ENCODE peak calls at places on chromosomes 11 and 22, in eight cellular contexts. One of them, this sample, is unnamed.

GRCh38 chr11:35303596-35304392 is 115.6 kb downstream of the SLC1A2 start:
- DNase-seq in body of pancreas: peak; percentile 75
- DNase-seq in psoas muscle: peak; percentile 67
- DNase-seq in GM23248: peak; percentile 95
- DNase-seq in cardiac muscle cell: no peak
- DNase-seq in heart right ventricle: no peak
- DNase-seq in left ventricle myocardium inferior: no peak
- DNase-seq in H1: no peak
- DNase-seq in this sample: no peak

GRCh38 chr22:24069721-24070120 is 58.6 kb downstream of the CABIN1 start:
- DNase-seq in body of pancreas: no peak
- DNase-seq in psoas muscle: no peak
- DNase-seq in GM23248: no peak
- DNase-seq in cardiac muscle cell: no peak
- DNase-seq in heart right ventricle: no peak
- DNase-seq in left ventricle myocardium inferior: no peak
- DNase-seq in H1: no peak
- DNase-seq in this sample: no peak

GRCh38 chr11:130999086-130999485 is 82.8 kb upstream of the SNX19 start:
- DNase-seq in body of pancreas: no peak
- DNase-seq in psoas muscle: no peak
- DNase-seq in GM23248: peak; percentile 51
- DNase-seq in cardiac muscle cell: no peak
- DNase-seq in heart right ventricle: no peak
- DNase-seq in left ventricle myocardium inferior: no peak
- DNase-seq in H1: no peak
- DNase-seq in this sample: no peak

GRCh38 chr22:19879248-19879575 is 24.5 kb upstream of the GNB1L start:
- DNase-seq in body of pancreas: peak; percentile 6
- DNase-seq in psoas muscle: no peak
- DNase-seq in GM23248: no peak
- DNase-seq in cardiac muscle cell: no peak
- DNase-seq in heart right ventricle: no peak
- DNase-seq in left ventricle myocardium inferior: peak; percentile 6
- DNase-seq in H1: peak; percentile 41
- DNase-seq in this sample: peak; percentile 41

GRCh38 chr11:46247664-46248063 is 29.8 kb upstream of the CREB3L1 start:
- DNase-seq in body of pancreas: peak; percentile 84
- DNase-seq in psoas muscle: no peak
- DNase-seq in GM23248: peak; percentile 24
- DNase-seq in cardiac muscle cell: peak; percentile 42
- DNase-seq in heart right ventricle: no peak
- DNase-seq in left ventricle myocardium inferior: no peak
- DNase-seq in H1: peak; percentile 72
- DNase-seq in this sample: no peak

GRCh38 chr11:34149786-34150185 is 44.4 kb downstream of the NAT10 start:
- DNase-seq in body of pancreas: no peak
- DNase-seq in psoas muscle: no peak
- DNase-seq in GM23248: peak; percentile 49
- DNase-seq in cardiac muscle cell: no peak
- DNase-seq in heart right ventricle: no peak
- DNase-seq in left ventricle myocardium inferior: no peak
- DNase-seq in H1: peak; percentile 59
- DNase-seq in this sample: no peak

GRCh38 chr11:126914941-126915340 is 85.6 kb downstream of the KIRREL3 start:
- DNase-seq in body of pancreas: no peak
- DNase-seq in psoas muscle: no peak
- DNase-seq in GM23248: peak; percentile 60
- DNase-seq in cardiac muscle cell: no peak
- DNase-seq in heart right ventricle: no peak
- DNase-seq in left ventricle myocardium inferior: no peak
- DNase-seq in H1: no peak
- DNase-seq in this sample: no peak

GRCh38 chr11:34411786-34412185 is 26.9 kb upstream of the CAT start:
- DNase-seq in body of pancreas: no peak
- DNase-seq in psoas muscle: no peak
- DNase-seq in GM23248: peak; percentile 20
- DNase-seq in cardiac muscle cell: no peak
- DNase-seq in heart right ventricle: no peak
- DNase-seq in left ventricle myocardium inferior: no peak
- DNase-seq in H1: no peak
- DNase-seq in this sample: no peak

GRCh38 chr22:30250713-30251267 is 4.2 kb upstream of the LIF start:
- DNase-seq in body of pancreas: peak; percentile 63
- DNase-seq in psoas muscle: no peak
- DNase-seq in GM23248: peak; percentile 89
- DNase-seq in cardiac muscle cell: no peak
- DNase-seq in heart right ventricle: no peak
- DNase-seq in left ventricle myocardium inferior: no peak
- DNase-seq in H1: no peak
- DNase-seq in this sample: no peak

GRCh38 chr11:67060111-67060522 is 3.5 kb downstream of the RHOD start:
- DNase-seq in body of pancreas: no peak
- DNase-seq in psoas muscle: no peak
- DNase-seq in GM23248: peak; percentile 58
- DNase-seq in cardiac muscle cell: no peak
- DNase-seq in heart right ventricle: no peak
- DNase-seq in left ventricle myocardium inferior: no peak
- DNase-seq in H1: no peak
- DNase-seq in this sample: no peak

GRCh38 chr22:28015676-28016601 is 96.9 kb upstream of the PITPNB start:
- DNase-seq in body of pancreas: peak; percentile 5
- DNase-seq in psoas muscle: peak; percentile 13
- DNase-seq in GM23248: no peak
- DNase-seq in cardiac muscle cell: peak; percentile 67
- DNase-seq in heart right ventricle: no peak
- DNase-seq in left ventricle myocardium inferior: peak; percentile 17
- DNase-seq in H1: no peak
- DNase-seq in this sample: peak; percentile 69

GRCh38 chr11:82999232-82999631 is 72.5 kb downstream of the RAB30 start:
- DNase-seq in body of pancreas: no peak
- DNase-seq in psoas muscle: no peak
- DNase-seq in GM23248: no peak
- DNase-seq in cardiac muscle cell: no peak
- DNase-seq in heart right ventricle: no peak
- DNase-seq in left ventricle myocardium inferior: no peak
- DNase-seq in H1: no peak
- DNase-seq in this sample: no peak

GRCh38 chr11:82995276-82995675 is 76.4 kb downstream of the RAB30 start:
- DNase-seq in body of pancreas: no peak
- DNase-seq in psoas muscle: no peak
- DNase-seq in GM23248: no peak
- DNase-seq in cardiac muscle cell: no peak
- DNase-seq in heart right ventricle: no peak
- DNase-seq in left ventricle myocardium inferior: no peak
- DNase-seq in H1: no peak
- DNase-seq in this sample: no peak

GRCh38 chr11:82998697-82999096 is 73.0 kb downstream of the RAB30 start:
- DNase-seq in body of pancreas: no peak
- DNase-seq in psoas muscle: no peak
- DNase-seq in GM23248: no peak
- DNase-seq in cardiac muscle cell: no peak
- DNase-seq in heart right ventricle: no peak
- DNase-seq in left ventricle myocardium inferior: no peak
- DNase-seq in H1: no peak
- DNase-seq in this sample: no peak

GRCh38 chr11:82995754-82996398 is 75.8 kb downstream of the RAB30 start:
- DNase-seq in body of pancreas: no peak
- DNase-seq in psoas muscle: peak; percentile 57
- DNase-seq in GM23248: no peak
- DNase-seq in cardiac muscle cell: no peak
- DNase-seq in heart right ventricle: peak; percentile 37
- DNase-seq in left ventricle myocardium inferior: no peak
- DNase-seq in H1: no peak
- DNase-seq in this sample: no peak

GRCh38 chr11:82996966-82997606 is 74.6 kb downstream of the RAB30 start:
- DNase-seq in body of pancreas: peak; percentile 79
- DNase-seq in psoas muscle: no peak
- DNase-seq in GM23248: no peak
- DNase-seq in cardiac muscle cell: no peak
- DNase-seq in heart right ventricle: no peak
- DNase-seq in left ventricle myocardium inferior: no peak
- DNase-seq in H1: no peak
- DNase-seq in this sample: no peak
- H3K4me1 ChIP-seq in body of pancreas: peaks cover 20% of the 10 kb centered on the region
- H3K4me1 ChIP-seq in psoas muscle: peaks cover 65% of the 10 kb centered on the region
- H3K4me1 ChIP-seq in GM23248: peaks cover 23% of the 10 kb centered on the region
- H3K4me1 ChIP-seq in cardiac muscle cell: peaks cover 3% of the 10 kb centered on the region
- H3K4me1 ChIP-seq in heart right ventricle: peaks cover 46% of the 10 kb centered on the region
- H3K4me1 ChIP-seq in left ventricle myocardium inferior: peaks cover 95% of the 10 kb centered on the region
- H3K4me1 ChIP-seq in H1: no peaks in the 10 kb centered on the region
- H3K4me1 ChIP-seq in this sample: no peaks in the 10 kb centered on the region

DNA sequence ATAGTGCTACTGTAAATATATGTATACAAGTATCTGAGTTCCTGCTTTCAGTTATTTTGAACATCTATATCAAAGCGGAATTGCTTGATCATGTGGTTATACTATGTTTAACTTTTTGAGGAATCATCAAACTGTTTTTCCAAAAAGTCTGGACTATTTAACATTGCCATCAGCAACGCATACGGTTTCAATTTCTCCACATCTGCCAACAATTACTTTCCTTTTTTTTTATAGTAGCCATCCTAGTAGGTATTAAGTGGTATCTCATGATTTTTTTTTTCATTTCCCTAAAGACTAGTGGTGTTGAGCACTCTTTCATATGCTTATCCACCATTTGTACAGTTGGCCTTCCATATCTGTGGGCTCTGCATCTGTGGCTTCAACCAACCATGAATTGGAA is 1.3 kb upstream of the UBE4A start:
- DNase-seq in body of pancreas: no peak
- DNase-seq in psoas muscle: no peak
- DNase-seq in GM23248: peak; percentile 23
- DNase-seq in cardiac muscle cell: no peak
- DNase-seq in heart right ventricle: no peak
- DNase-seq in left ventricle myocardium inferior: no peak
- DNase-seq in H1: no peak
- DNase-seq in this sample: no peak
- H3K27ac ChIP-seq in body of pancreas: no peak overlapping the region
- H3K27ac ChIP-seq in psoas muscle: no peak overlapping the region
- H3K27ac ChIP-seq in GM23248: no peak overlapping the region
- H3K27ac ChIP-seq in cardiac muscle cell: no peak overlapping the region
- H3K27ac ChIP-seq in heart right ventricle: no peak overlapping the region
- H3K27ac ChIP-seq in left ventricle myocardium inferior: no peak overlapping the region
- H3K27ac ChIP-seq in H1: no peak overlapping the region
- H3K27ac ChIP-seq in this sample: no peak overlapping the region

DNA sequence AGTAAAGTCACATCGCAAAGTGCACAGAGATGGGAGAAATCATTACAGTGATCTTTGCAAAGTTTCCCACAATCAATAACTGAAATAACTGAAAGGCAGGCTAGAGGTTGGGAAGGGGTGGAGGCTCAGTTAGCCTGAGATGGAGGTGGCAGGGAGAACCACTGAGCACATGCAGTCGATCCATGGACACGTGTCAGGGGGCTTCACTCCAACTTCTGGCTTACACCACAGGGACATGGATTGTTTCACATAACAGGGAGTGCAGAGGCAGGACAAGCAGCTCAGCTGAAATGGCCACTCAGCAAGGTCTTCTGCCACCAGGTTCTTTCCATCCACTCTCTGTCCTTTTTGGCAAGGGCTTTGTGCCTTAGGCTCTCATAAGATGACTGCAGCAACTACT is 35.1 kb upstream of the MICAL2 start:
- DNase-seq in body of pancreas: no peak
- DNase-seq in psoas muscle: no peak
- DNase-seq in GM23248: no peak
- DNase-seq in cardiac muscle cell: no peak
- DNase-seq in heart right ventricle: no peak
- DNase-seq in left ventricle myocardium inferior: no peak
- DNase-seq in H1: no peak
- DNase-seq in this sample: peak; percentile 37
- H3K4me1 ChIP-seq in body of pancreas: peaks cover 4% of the 10 kb centered on the region
- H3K4me1 ChIP-seq in psoas muscle: peaks cover 29% of the 10 kb centered on the region
- H3K4me1 ChIP-seq in GM23248: peaks cover 42% of the 10 kb centered on the region
- H3K4me1 ChIP-seq in cardiac muscle cell: no peaks in the 10 kb centered on the region
- H3K4me1 ChIP-seq in heart right ventricle: peaks cover 4% of the 10 kb centered on the region
- H3K4me1 ChIP-seq in left ventricle myocardium inferior: no peaks in the 10 kb centered on the region
- H3K4me1 ChIP-seq in H1: no peaks in the 10 kb centered on the region
- H3K4me1 ChIP-seq in this sample: peaks cover 2% of the 10 kb centered on the region

GRCh38 chr11:3136542-3137455 is 28.3 kb downstream of the OSBPL5 start:
- DNase-seq in body of pancreas: peak; percentile 10
- DNase-seq in psoas muscle: peak; percentile 11
- DNase-seq in GM23248: no peak
- DNase-seq in cardiac muscle cell: no peak
- DNase-seq in heart right ventricle: peak; percentile 8
- DNase-seq in left ventricle myocardium inferior: peak; percentile 16
- DNase-seq in H1: no peak
- DNase-seq in this sample: peak; percentile 44
- H3K27ac ChIP-seq in body of pancreas: no peak overlapping the region
- H3K27ac ChIP-seq in psoas muscle: no peak overlapping the region
- H3K27ac ChIP-seq in GM23248: no peak overlapping the region
- H3K27ac ChIP-seq in cardiac muscle cell: no peak overlapping the region
- H3K27ac ChIP-seq in heart right ventricle: no peak overlapping the region
- H3K27ac ChIP-seq in left ventricle myocardium inferior: peak overlapping the region; percentile 41
- H3K27ac ChIP-seq in H1: no peak overlapping the region
- H3K27ac ChIP-seq in this sample: no peak overlapping the region

This sample was measured in aorta.